ENCODE peak calls at places on chromosomes 6 and 20, in six cellular contexts. I is breast epithelium, S is GM12891, G is esophagus muscularis mucosa, P is K562, C is transverse colon. U is an unnamed sample.

GRCh38 chr6:16903470-16903869 is 142.2 kb upstream of the ATXN1 start:
- DNase-seq in I (no peak), S (no peak), G (no peak), P (no peak), C (no peak), U (no peak)

GRCh38 chr6:7188492-7188891 is 80.7 kb downstream of the RREB1 start:
- DNase-seq in I (no peak), S (peak), G (no peak), P (no peak), C (no peak), U (peak)

GRCh38 chr6:170037541-170038250 is 253.2 kb downstream of the DLL1 start:
- DNase-seq in I (peak), S (no peak), G (no peak), P (no peak), C (peak), U (no peak)

GRCh38 chr20:32896521-32897280 is 38.0 kb downstream of the EFCAB8 start:
- DNase-seq in I (no peak), S (no peak), G (no peak), P (no peak), C (no peak), U (no peak)

GRCh38 chr6:127069659-127070279 is 48.7 kb upstream of the RSPO3 start:
- DNase-seq in I (no peak), S (no peak), G (no peak), P (peak), C (no peak), U (no peak)

GRCh38 chr6:88072462-88072861 is 24.8 kb downstream of the SPACA1 start:
- DNase-seq in I (no peak), S (no peak), G (no peak), P (no peak), C (no peak), U (no peak)

GRCh38 chr6:150435360-150435759 is 66.5 kb downstream of the IYD start:
- DNase-seq in I (no peak), S (no peak), G (no peak), P (no peak), C (no peak), U (no peak)

GRCh38 chr6:116662186-116662585 is 6.4 kb downstream of the ZUP1 start:
- DNase-seq in I (no peak), S (no peak), G (no peak), P (no peak), C (no peak), U (no peak)

GRCh38 chr6:33057222-33058150 is 16.0 kb downstream of the HLA-DPA1 start:
- DNase-seq in I (no peak), S (no peak), G (no peak), P (no peak), C (no peak), U (no peak)

GRCh38 chr6:131182991-131183425 is 47.7 kb downstream of the AKAP7 start:
- DNase-seq in I (no peak), S (no peak), G (no peak), P (no peak), C (no peak), U (peak)

GRCh38 chr6:1933292-1933691 is 312.1 kb downstream of the GMDS start:
- DNase-seq in I (no peak), S (no peak), G (peak), P (no peak), C (no peak), U (no peak)

GRCh38 chr20:53639647-53640440 is 46.2 kb upstream of the ZNF217 start:
- DNase-seq in I (no peak), S (no peak), G (no peak), P (no peak), C (no peak), U (no peak)

GRCh38 chr20:53642196-53643030 is 48.8 kb upstream of the ZNF217 start:
- DNase-seq in I (no peak), S (no peak), G (no peak), P (peak), C (peak), U (peak)

GRCh38 chr20:53645582-53645897 is 51.9 kb upstream of the ZNF217 start:
- DNase-seq in I (no peak), S (no peak), G (no peak), P (no peak), C (no peak), U (no peak)

GRCh38 chr20:53646550-53646949 is 52.9 kb upstream of the ZNF217 start:
- DNase-seq in I (no peak), S (no peak), G (no peak), P (no peak), C (no peak), U (no peak)

DNA sequence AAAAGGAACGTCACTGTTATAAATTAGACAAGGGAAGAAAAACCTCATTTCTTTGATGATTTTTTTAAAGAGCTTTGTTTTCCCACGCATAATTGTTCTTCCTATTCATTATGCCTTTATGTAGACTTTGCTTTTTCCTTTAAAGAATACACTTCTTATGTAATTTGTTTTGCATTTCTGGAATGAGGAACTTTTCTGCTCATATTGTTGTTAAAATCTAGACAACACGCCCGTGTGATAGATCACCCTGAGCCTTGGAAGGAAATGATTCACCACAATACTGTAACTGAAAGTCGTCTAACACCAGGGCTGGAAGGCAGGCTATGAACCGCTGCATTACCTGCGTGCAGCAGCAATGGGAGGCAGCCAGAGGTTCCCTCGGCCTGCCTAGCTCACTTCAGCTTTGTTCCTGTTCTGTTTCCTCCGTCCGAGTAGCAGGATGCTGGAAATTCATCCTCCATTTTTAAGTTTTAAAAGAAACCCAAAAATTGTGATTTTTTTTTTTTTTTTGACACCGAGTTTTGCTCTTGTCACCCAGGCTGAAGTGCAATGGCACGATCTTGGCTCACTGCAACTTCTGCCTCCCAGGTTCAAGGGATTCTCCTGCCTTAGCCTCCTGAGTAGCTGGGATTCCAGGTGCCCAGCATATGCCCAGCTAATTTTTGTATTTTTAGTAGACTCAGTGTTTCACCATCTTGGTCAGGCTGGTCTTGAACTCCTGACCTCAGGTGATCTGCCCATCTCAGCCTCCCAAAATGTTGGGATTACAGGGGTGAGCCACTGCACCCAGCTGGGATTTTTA is 49.6 kb upstream of the ZNF217 start:
- DNase-seq in I (no peak), S (peak), G (no peak), P (peak), C (peak), U (peak)
- TF ChIP-seq POLR2AphosphoS5 in I (peak), S (peak), G (no peak), P (no peak), C (peak), U (peak)

DNA sequence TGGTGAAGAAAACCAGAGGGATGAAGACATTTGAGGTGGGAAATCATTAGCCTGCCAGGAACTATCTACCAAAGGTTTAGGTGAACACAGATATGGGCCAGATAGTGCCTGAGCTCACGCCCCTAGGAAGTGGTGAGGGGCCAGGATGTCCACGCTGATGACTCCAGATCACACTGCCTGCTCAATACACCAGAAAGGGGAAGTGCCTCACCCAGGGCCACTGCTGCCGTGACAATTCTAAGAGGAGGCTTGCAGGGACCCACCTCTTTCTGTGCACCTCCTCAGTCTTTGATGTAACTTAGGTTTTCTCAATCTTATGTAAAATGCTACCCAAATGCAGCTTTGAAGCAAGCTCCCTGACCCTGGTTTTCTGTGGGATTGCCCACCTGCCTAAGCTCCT is 5.4 kb upstream of the RAB44 start:
- DNase-seq in I (no peak), S (peak), G (no peak), P (no peak), C (peak), U (peak)
- TF ChIP-seq POLR2AphosphoS5 in I (no peak), S (no peak), G (no peak), P (no peak), C (no peak), U (no peak)

GRCh38 chr6:166955865-166956443 is 396 bp downstream of the RNASET2 start:
- DNase-seq in I (no peak), S (no peak), G (no peak), P (no peak), C (no peak), U (peak)
- TF ChIP-seq POLR2AphosphoS5 in I (no peak), S (no peak), G (no peak), P (no peak), C (no peak), U (no peak)

GRCh38 chr6:40755749-40756452 is 168.7 kb upstream of the LRFN2 start:
- DNase-seq in I (no peak), S (no peak), G (no peak), P (no peak), C (no peak), U (no peak)

GRCh38 chr6:40754481-40755045 is 167.4 kb upstream of the LRFN2 start:
- DNase-seq in I (no peak), S (no peak), G (no peak), P (no peak), C (no peak), U (no peak)

GRCh38 chr6:40753048-40753447 is 165.9 kb upstream of the LRFN2 start:
- DNase-seq in I (no peak), S (no peak), G (no peak), P (no peak), C (no peak), U (no peak)

GRCh38 chr6:40753939-40754448 is 166.8 kb upstream of the LRFN2 start:
- DNase-seq in I (no peak), S (no peak), G (no peak), P (no peak), C (no peak), U (no peak)

DNA sequence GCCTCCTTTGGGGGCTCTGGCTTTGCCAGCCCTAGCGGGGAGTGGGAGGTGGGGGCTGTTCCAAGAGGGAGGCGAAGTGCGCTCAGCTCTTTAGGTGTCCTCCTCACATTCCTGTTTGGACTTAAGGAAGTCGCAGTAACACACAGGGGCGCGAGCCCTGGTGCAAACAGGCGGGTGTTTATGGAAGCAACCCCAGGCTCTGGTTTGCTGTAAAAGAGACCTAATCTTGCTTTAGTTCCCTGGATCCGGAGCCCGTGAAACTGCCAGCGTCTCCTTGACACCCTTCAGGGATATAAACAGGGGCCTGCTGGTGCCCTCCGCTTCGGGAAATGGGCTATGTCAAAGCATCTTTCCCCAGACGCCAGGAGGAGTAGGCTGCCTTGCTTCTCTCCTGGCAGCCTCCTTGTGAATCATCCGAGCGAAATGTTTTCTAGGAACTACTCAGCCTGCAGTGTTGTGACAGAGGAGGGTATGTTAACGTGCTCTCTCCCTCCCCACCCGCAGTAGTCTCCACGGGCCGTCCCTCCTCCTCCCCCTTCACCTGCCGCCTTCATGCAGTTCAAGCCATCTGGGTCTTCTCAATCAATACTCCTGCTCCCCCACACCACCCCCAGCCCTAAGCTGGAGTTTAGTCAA is 168.0 kb upstream of the LRFN2 start:
- DNase-seq in I (no peak), S (no peak), G (no peak), P (no peak), C (no peak), U (no peak)
- TF ChIP-seq POLR2AphosphoS5 in I (no peak), S (no peak), G (no peak), P (no peak), C (no peak), U (no peak)

DNA sequence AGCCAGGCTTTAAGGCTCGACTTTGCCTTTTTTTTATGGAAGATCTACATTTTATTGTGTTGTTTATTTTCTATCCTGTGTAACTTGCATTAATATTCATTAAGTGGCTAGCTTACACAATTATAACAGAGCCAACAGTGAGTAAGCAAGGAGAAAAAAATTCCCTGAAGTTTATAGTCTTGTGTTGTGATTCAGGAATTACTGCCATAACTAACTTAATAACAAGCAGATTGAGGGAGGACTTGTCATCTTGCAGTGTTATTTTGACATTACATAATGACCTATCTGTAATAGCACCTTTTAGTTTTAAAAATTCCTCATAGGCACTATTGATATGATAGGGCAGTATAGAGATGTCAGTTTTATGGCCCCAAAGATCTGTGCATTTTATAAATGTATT is 122.8 kb downstream of the SMAP1 start:
- DNase-seq in I (no peak), S (no peak), G (no peak), P (no peak), C (no peak), U (no peak)
- TF ChIP-seq POLR2AphosphoS5 in I (no peak), S (no peak), G (no peak), P (no peak), C (no peak), U (no peak)

U was measured in HL-60.